ENCODE peak calls at places on chromosomes 3 and 15, in nine cellular contexts. Z is activated B cell treated with CpG ODN at 0.5 μM for 24 hours, M is NCI-H345, J is ELF-1, A is LoVo, L is NCI-H2029 treated with DMSO at 0.1 percent for 48 hours, Y is endothelial cell, F is GM12891, U is heart left ventricle. H is an unnamed sample.

GRCh38 chr15:49438970-49439631 is 16.1 kb downstream of the FGF7 start:
- DNase-seq in M (no peak), F (no peak), Y (peak; percentile 5), Z (no peak), A (no peak), L (no peak), U (peak; percentile 55), J (no peak), H (no peak)

GRCh38 chr15:40498891-40499290 is 28.1 kb downstream of the CHST14 start:
- DNase-seq in F (no peak), U (no peak), M (no peak), Z (no peak), Y (no peak), J (no peak), A (no peak), L (no peak), H (no peak)

GRCh38 chr15:98421419-98422085 is 226.8 kb upstream of the IGF1R start:
- DNase-seq in Y (peak; percentile 87), Z (peak; percentile 47), A (peak; percentile 44), U (peak; percentile 82), L (no peak), M (peak; percentile 60), J (peak; percentile 86), F (peak; percentile 76), H (peak; percentile 42)

GRCh38 chr3:64677961-64678716 is 9.7 kb downstream of the ADAMTS9 start:
- DNase-seq in U (no peak), M (no peak), L (no peak), J (no peak), Z (no peak), F (no peak), Y (no peak), A (no peak), H (no peak)

GRCh38 chr3:49707113-49707480 is 12.4 kb downstream of the AMIGO3 start:
- DNase-seq in M (no peak), J (no peak), U (no peak), F (no peak), A (no peak), Y (no peak), Z (no peak), L (no peak), H (no peak)

GRCh38 chr3:175304437-175304836 is 445.3 kb downstream of the NAALADL2 start:
- DNase-seq in F (no peak), U (no peak), Y (no peak), Z (no peak), M (no peak), A (no peak), L (no peak), J (no peak), H (no peak)

GRCh38 chr15:77026501-77027110 is 31.7 kb downstream of the PSTPIP1 start:
- DNase-seq in J (no peak), M (no peak), Y (peak; percentile 4), F (no peak), L (no peak), A (no peak), Z (no peak), U (peak; percentile 47), H (no peak)

GRCh38 chr3:43997788-43998373 is 243.8 kb upstream of the TOPAZ1 start:
- DNase-seq in A (no peak), Y (peak; percentile 30), U (no peak), Z (no peak), M (peak; percentile 36), F (no peak), L (no peak), J (peak; percentile 43), H (no peak)

GRCh38 chr15:63221346-63221745 is 31.9 kb downstream of the RAB8B start:
- DNase-seq in F (no peak), Z (no peak), M (no peak), A (no peak), J (no peak), U (no peak), Y (no peak), L (no peak), H (no peak)

GRCh38 chr15:92687183-92687582 is 31.6 kb upstream of the FAM174B start:
- DNase-seq in J (no peak), L (no peak), M (no peak), Y (no peak), U (no peak), Z (no peak), A (no peak), F (no peak), H (no peak)

GRCh38 chr15:90760661-90761232 is 43.6 kb downstream of the BLM start:
- DNase-seq in Z (no peak), J (no peak), U (no peak), A (no peak), Y (no peak), M (no peak), L (no peak), F (no peak), H (no peak)

GRCh38 chr3:118909751-118910150 is 124.9 kb downstream of the IGSF11 start:
- DNase-seq in L (no peak), Y (no peak), U (no peak), M (no peak), F (no peak), Z (no peak), J (no peak), A (no peak), H (no peak)

GRCh38 chr15:64105113-64105704 is 9.4 kb downstream of the SNX1 start:
- DNase-seq in A (no peak), Z (no peak), J (no peak), Y (no peak), L (no peak), F (no peak), U (no peak), M (no peak), H (no peak)

GRCh38 chr3:133821767-133822638 is 16.4 kb downstream of the SRPRB start:
- DNase-seq in L (peak; percentile 63), Y (no peak), A (peak; percentile 53), Z (no peak), J (peak; percentile 63), M (no peak), U (no peak), F (no peak), H (no peak)

H was measured in stimulated activated CD4-positive, alpha-beta T cell treated with anti-CD3 and anti-CD28 coated beads, Interleukin-1b, Interleukin-23, amount 100 ng/mL, for 1 hour.